ENCODE peak calls at places on chromosomes 13 and 19, in nine cellular contexts. L is epithelial cell of esophagus, K is MCF 10A, X is stomach, Q is omental fat pad, I is choroid plexus epithelial cell, D is HL-60, W is tibial artery, C is Panc1. P is an unnamed sample.
A peak's percentile ranks its signal among the peaks of the same experiment; 100 is the strongest.

GRCh38 chr19:17359905-17360800 is 17.0 kb downstream of the PLVAP start:
- DNase-seq in L (no peak), K (no peak), X (no peak), Q (no peak), I (no peak), D (no peak), W (no peak), C (no peak), P (no peak)

GRCh38 chr13:73754727-73755292 is 379.4 kb downstream of the KLF12 start:
- DNase-seq in L (peak; percentile 70), K (peak; percentile 71), X (no peak), Q (no peak), I (peak; percentile 86), D (no peak), W (no peak), C (peak; percentile 22), P (no peak)

GRCh38 chr19:1063909-1064660 is 2.9 kb upstream of the ARHGAP45 start:
- DNase-seq in L (no peak), K (no peak), X (no peak), Q (no peak), I (no peak), D (no peak), W (no peak), C (no peak), P (no peak)

GRCh38 chr13:48000559-48001126 is 430 bp downstream of the SUCLA2 start:
- DNase-seq in L (peak; percentile 30), K (peak; percentile 28), X (peak; percentile 27), Q (no peak), I (peak; percentile 16), D (no peak), W (peak; percentile 24), C (no peak), P (no peak)

GRCh38 chr13:30038884-30039283 is 188.5 kb upstream of the UBL3 start:
- DNase-seq in L (no peak), K (no peak), X (no peak), Q (no peak), I (no peak), D (no peak), W (no peak), C (no peak), P (no peak)

GRCh38 chr13:80755925-80756324 is 415.0 kb upstream of the SPRY2 start:
- DNase-seq in L (no peak), K (no peak), X (no peak), Q (no peak), I (peak; percentile 12), D (no peak), W (no peak), C (no peak), P (no peak)

GRCh38 chr19:53642381-53643099 is 10.7 kb downstream of the DPRX start:
- DNase-seq in L (no peak), K (no peak), X (no peak), Q (no peak), I (no peak), D (no peak), W (no peak), C (no peak), P (no peak)

GRCh38 chr19:47093841-47094240 is 19.7 kb downstream of the ZC3H4 start:
- DNase-seq in L (no peak), K (no peak), X (no peak), Q (no peak), I (peak; percentile 13), D (no peak), W (no peak), C (no peak), P (no peak)

GRCh38 chr13:53198017-53198416 is 169.4 kb downstream of the OLFM4 start:
- DNase-seq in L (no peak), K (peak; percentile 22), X (no peak), Q (no peak), I (no peak), D (no peak), W (no peak), C (no peak), P (no peak)

GRCh38 chr13:38415233-38415632 is 65.6 kb downstream of the UFM1 start:
- DNase-seq in L (peak; percentile 37), K (no peak), X (no peak), Q (no peak), I (peak; percentile 30), D (no peak), W (no peak), C (no peak), P (no peak)

GRCh38 chr19:15010497-15011255 is 31.0 kb upstream of the SLC1A6 start:
- DNase-seq in L (no peak), K (no peak), X (no peak), Q (no peak), I (no peak), D (no peak), W (no peak), C (no peak), P (no peak)

GRCh38 chr19:1151917-1152601 is 22.0 kb downstream of the SBNO2 start:
- DNase-seq in L (no peak), K (no peak), X (no peak), Q (no peak), I (no peak), D (no peak), W (peak; percentile 51), C (no peak), P (no peak)

GRCh38 chr13:91331047-91331915 is 16.2 kb upstream of the MIR17HG start:
- DNase-seq in L (no peak), K (no peak), X (no peak), Q (no peak), I (no peak), D (no peak), W (no peak), C (no peak), P (no peak)

GRCh38 chr19:7928741-7929701 is 3.1 kb upstream of the CTXN1 start:
- DNase-seq in L (peak; percentile 63), K (peak; percentile 82), X (no peak), Q (peak; percentile 36), I (peak; percentile 91), D (no peak), W (peak; percentile 80), C (no peak), P (no peak)

GRCh38 chr19:19217110-19217509 is 5.4 kb downstream of the NCAN start:
- DNase-seq in L (no peak), K (peak; percentile 42), X (no peak), Q (no peak), I (peak; percentile 57), D (no peak), W (no peak), C (no peak), P (peak; percentile 33)

GRCh38 chr19:48987323-48987722 is 5.8 kb downstream of the GYS1 start:
- DNase-seq in L (no peak), K (no peak), X (no peak), Q (no peak), I (no peak), D (no peak), W (no peak), C (no peak), P (no peak)

GRCh38 chr13:76462003-76462402 is 424.2 kb downstream of the KCTD12 start:
- DNase-seq in L (no peak), K (peak; percentile 13), X (no peak), Q (no peak), I (peak; percentile 20), D (no peak), W (no peak), C (no peak), P (no peak)

GRCh38 chr19:17109962-17110598 is 34.5 kb downstream of the MYO9B start:
- DNase-seq in L (no peak), K (no peak), X (peak; percentile 45), Q (no peak), I (no peak), D (peak; percentile 71), W (peak; percentile 72), C (no peak), P (no peak)

GRCh38 chr13:99765869-99766268 is 205.7 kb downstream of the ZIC5 start:
- DNase-seq in L (no peak), K (no peak), X (no peak), Q (no peak), I (no peak), D (no peak), W (no peak), C (no peak), P (no peak)

GRCh38 chr13:99768986-99769385 is 202.6 kb downstream of the ZIC5 start:
- DNase-seq in L (no peak), K (no peak), X (no peak), Q (no peak), I (no peak), D (no peak), W (no peak), C (no peak), P (no peak)

GRCh38 chr13:99766641-99767045 is 204.9 kb downstream of the ZIC5 start:
- DNase-seq in L (no peak), K (peak; percentile 6), X (no peak), Q (no peak), I (peak; percentile 23), D (no peak), W (no peak), C (no peak), P (peak; percentile 11)
- TF ChIP-seq CTCF in L (no peak), K (no peak), X (no peak), Q (no peak), I (peak; percentile 39), D (no peak), W (no peak), C (no peak), P (peak; percentile 58)

GRCh38 chr13:21998279-21998678 is 327.4 kb downstream of the FGF9 start:
- DNase-seq in L (no peak), K (no peak), X (no peak), Q (no peak), I (no peak), D (no peak), W (no peak), C (no peak), P (no peak)
- TF ChIP-seq CTCF in L (no peak), K (no peak), X (no peak), Q (no peak), I (no peak), D (no peak), W (no peak), C (no peak), P (no peak)

GRCh38 chr13:23466144-23467002 is 32.9 kb upstream of the SACS start:
- DNase-seq in L (peak; percentile 77), K (peak; percentile 73), X (peak; percentile 61), Q (peak; percentile 35), I (peak; percentile 87), D (peak; percentile 44), W (peak; percentile 57), C (peak; percentile 42), P (no peak)
- TF ChIP-seq CTCF in L (peak; percentile 71), K (peak; percentile 53), X (peak; percentile 37), Q (no peak), I (peak; percentile 72), D (peak; percentile 12), W (peak; percentile 66), C (peak; percentile 67), P (peak; percentile 43)

DNA sequence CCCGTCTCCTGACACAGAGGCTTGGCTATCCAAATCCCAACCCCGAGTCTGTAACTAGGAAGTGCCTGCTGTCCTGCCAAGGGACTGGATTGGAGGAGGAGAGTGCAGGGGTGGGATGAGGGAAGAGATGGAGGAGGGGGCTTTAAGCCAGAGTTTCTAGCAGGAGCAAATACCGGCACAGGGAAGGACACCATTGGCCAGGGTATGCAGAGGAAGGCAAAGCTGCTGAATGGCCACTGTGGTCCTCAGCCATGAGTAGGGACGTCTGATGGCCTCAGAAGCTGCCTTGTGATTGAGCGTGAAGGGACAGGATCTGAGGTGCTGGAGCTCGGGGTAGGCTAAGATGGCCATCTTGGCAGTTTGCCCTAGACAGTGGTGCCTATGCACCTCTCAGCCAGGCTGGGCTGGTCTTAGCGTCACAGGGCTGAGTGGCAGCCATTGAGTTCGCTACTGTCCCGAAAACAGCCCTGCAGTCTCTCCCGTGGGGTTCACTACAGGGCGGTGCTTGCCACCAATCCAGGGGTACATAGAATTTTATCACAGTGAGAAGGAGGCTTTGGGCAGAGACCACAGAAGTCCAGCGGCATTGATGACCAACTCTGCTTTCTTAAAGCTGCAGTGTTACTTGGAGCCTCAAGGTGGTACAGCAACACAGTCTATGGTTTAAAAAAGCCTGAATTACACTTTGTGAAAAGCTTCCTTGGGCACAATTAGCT is 61.8 kb downstream of the AKAP11 start:
- DNase-seq in L (peak; percentile 51), K (peak; percentile 45), X (no peak), Q (no peak), I (peak; percentile 84), D (no peak), W (no peak), C (peak; percentile 20), P (peak; percentile 21)
- TF ChIP-seq CTCF in L (peak; percentile 72), K (peak; percentile 49), X (peak; percentile 7), Q (no peak), I (peak; percentile 87), D (peak; percentile 16), W (no peak), C (peak; percentile 66), P (peak; percentile 81)

P was measured in LNCaP clone FGC.